ENCODE peak calls at places on chromosomes 5 and 9, in eight cellular contexts. V is CD8-positive, alpha-beta memory T cell; D is body of pancreas; U is Peyer's patch; I is CD4-positive, alpha-beta memory T cell; R is RWPE2; F is PC-3; N is psoas muscle. H is an unnamed sample. For H3K4me1, the result is how much of the 10 kb centered on the place peaks cover.

GRCh38 chr5:73968729-73969128 is 342.7 kb downstream of the ARHGEF28 start:
- DNase-seq in V (no peak), D (no peak), U (no peak), I (no peak), R (no peak), F (no peak), N (no peak), H (no peak)

GRCh38 chr5:42636425-42636824 is 120.2 kb upstream of the CCDC152 start:
- DNase-seq in V (no peak), D (no peak), U (no peak), I (no peak), R (no peak), F (peak), N (no peak), H (no peak)

GRCh38 chr5:82879089-82879488 is 198.1 kb downstream of the TMEM167A start:
- DNase-seq in V (no peak), D (no peak), U (no peak), I (no peak), R (no peak), F (no peak), N (no peak), H (no peak)

GRCh38 chr9:131868766-131869165 is 128.9 kb upstream of the RAPGEF1 start:
- DNase-seq in V (no peak), D (no peak), U (no peak), I (no peak), R (no peak), F (no peak), N (peak), H (no peak)

GRCh38 chr9:122088880-122089567 is 4.1 kb downstream of the TTLL11 start:
- DNase-seq in V (no peak), D (peak), U (no peak), I (no peak), R (no peak), F (no peak), N (no peak), H (no peak)

GRCh38 chr9:133257398-133258053 is 17.5 kb downstream of the ABO start:
- DNase-seq in V (no peak), D (no peak), U (no peak), I (no peak), R (no peak), F (no peak), N (peak), H (no peak)

GRCh38 chr9:89305868-89306267 is 5.1 kb upstream of the CKS2 start:
- DNase-seq in V (no peak), D (no peak), U (no peak), I (no peak), R (no peak), F (no peak), N (no peak), H (no peak)

GRCh38 chr9:96327694-96328352 is 25.8 kb upstream of the HSD17B3 start:
- DNase-seq in V (peak), D (peak), U (peak), I (peak), R (no peak), F (peak), N (no peak), H (no peak)

GRCh38 chr9:95857122-95857521 is 18.4 kb upstream of the ERCC6L2 start:
- DNase-seq in V (no peak), D (peak), U (no peak), I (no peak), R (peak), F (peak), N (no peak), H (no peak)

GRCh38 chr5:131515348-131515747 is 119.7 kb downstream of the RAPGEF6 start:
- DNase-seq in V (no peak), D (no peak), U (no peak), I (no peak), R (no peak), F (no peak), N (no peak), H (no peak)

GRCh38 chr5:172140866-172141265 is 47.2 kb downstream of the STK10 start:
- DNase-seq in V (no peak), D (no peak), U (no peak), I (no peak), R (peak), F (no peak), N (no peak), H (no peak)

GRCh38 chr5:75701856-75702255 is 15.4 kb downstream of the POC5 start:
- DNase-seq in V (no peak), D (no peak), U (no peak), I (no peak), R (no peak), F (no peak), N (no peak), H (no peak)

GRCh38 chr5:124264499-124264898 is 481.9 kb downstream of the ZNF608 start:
- DNase-seq in V (no peak), D (no peak), U (no peak), I (no peak), R (no peak), F (peak), N (no peak), H (no peak)

GRCh38 chr5:131635755-131636479 is 888 bp upstream of the RAPGEF6 start:
- DNase-seq in V (no peak), D (no peak), U (no peak), I (no peak), R (no peak), F (no peak), N (no peak), H (no peak)

GRCh38 chr9:15697459-15697858 is 144.6 kb downstream of the CCDC171 start:
- DNase-seq in V (no peak), D (no peak), U (no peak), I (no peak), R (peak), F (peak), N (no peak), H (no peak)

GRCh38 chr5:169071-169727 is 22.1 kb upstream of the LRRC14B start:
- DNase-seq in V (no peak), D (peak), U (no peak), I (no peak), R (peak), F (peak), N (peak), H (no peak)

GRCh38 chr9:132401791-132402190 is 4.8 kb downstream of the TTF1 start:
- DNase-seq in V (no peak), D (no peak), U (no peak), I (no peak), R (no peak), F (no peak), N (no peak), H (no peak)

GRCh38 chr5:86814315-86814714 is 196.6 kb downstream of the COX7C start:
- DNase-seq in V (no peak), D (no peak), U (no peak), I (no peak), R (no peak), F (no peak), N (no peak), H (no peak)

GRCh38 chr5:73507062-73507461 is 8.8 kb downstream of the BTF3 start:
- DNase-seq in V (no peak), D (no peak), U (no peak), I (no peak), R (no peak), F (no peak), N (no peak), H (no peak)

GRCh38 chr5:157247267-157247666 is 18.7 kb upstream of the CYFIP2 start:
- DNase-seq in V (no peak), D (no peak), U (no peak), I (no peak), R (no peak), F (no peak), N (no peak), H (no peak)

GRCh38 chr5:157258450-157258849 is 7.5 kb upstream of the CYFIP2 start:
- DNase-seq in V (no peak), D (no peak), U (no peak), I (no peak), R (no peak), F (no peak), N (no peak), H (no peak)

GRCh38 chr5:157248771-157249475 is 17.0 kb upstream of the CYFIP2 start:
- DNase-seq in V (no peak), D (no peak), U (no peak), I (peak), R (no peak), F (no peak), N (no peak), H (no peak)

GRCh38 chr5:157253547-157253946 is 12.4 kb upstream of the CYFIP2 start:
- DNase-seq in V (no peak), D (peak), U (peak), I (no peak), R (no peak), F (peak), N (no peak), H (peak)

DNA sequence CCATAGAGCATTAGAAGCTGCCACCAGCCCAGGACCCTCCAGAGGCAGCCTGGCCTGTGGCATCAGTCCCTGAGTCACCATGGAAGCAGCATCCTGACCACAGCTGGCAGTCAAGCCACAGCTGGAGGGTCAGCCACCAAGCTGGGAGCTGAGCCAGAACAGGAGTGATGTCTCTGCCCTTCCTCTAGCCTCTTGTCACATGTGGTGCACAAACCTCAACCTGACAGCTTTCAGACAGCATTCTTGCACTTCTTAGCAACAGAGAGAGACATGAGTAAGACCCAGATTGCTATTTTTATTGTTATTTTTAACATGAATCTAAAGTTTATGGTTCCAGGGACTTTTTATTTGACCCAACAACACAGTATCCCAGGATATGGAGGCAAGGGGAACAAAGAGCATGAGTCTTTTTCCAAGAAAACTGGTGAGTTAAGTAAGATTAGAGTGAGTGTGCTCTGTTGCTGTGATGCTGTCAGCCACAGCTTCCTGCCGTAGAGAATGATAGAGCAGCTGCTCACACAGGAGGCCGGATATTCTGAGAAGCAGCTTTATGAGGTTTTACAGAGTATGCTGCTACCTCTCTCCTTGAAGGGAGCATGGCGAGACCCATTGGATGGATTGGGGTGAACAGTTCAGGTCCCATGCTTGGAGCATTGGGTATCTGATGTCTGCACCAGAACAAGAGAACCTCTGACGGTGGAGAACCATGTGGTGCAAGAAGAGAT is 13.0 kb upstream of the CYFIP2 start:
- DNase-seq in V (peak), D (no peak), U (peak), I (peak), R (no peak), F (no peak), N (no peak), H (no peak)
- H3K4me1 ChIP-seq in V (half or more), D (under half), U (under half), I (half or more), R (under half), F (under half), N (under half), H (under half)

GRCh38 chr5:102863058-102863457 is 108.0 kb downstream of the PAM start:
- DNase-seq in V (no peak), D (no peak), U (no peak), I (no peak), R (no peak), F (no peak), N (no peak), H (no peak)

GRCh38 chr5:102863764-102864560 is 108.9 kb downstream of the PAM start:
- DNase-seq in V (no peak), D (no peak), U (no peak), I (no peak), R (no peak), F (no peak), N (no peak), H (no peak)

GRCh38 chr5:102866315-102866693 is 111.2 kb downstream of the PAM start:
- DNase-seq in V (no peak), D (no peak), U (no peak), I (no peak), R (no peak), F (peak), N (no peak), H (no peak)

GRCh38 chr5:102865510-102866314 is 110.6 kb downstream of the PAM start:
- DNase-seq in V (peak), D (peak), U (no peak), I (no peak), R (peak), F (peak), N (peak), H (peak)

DNA sequence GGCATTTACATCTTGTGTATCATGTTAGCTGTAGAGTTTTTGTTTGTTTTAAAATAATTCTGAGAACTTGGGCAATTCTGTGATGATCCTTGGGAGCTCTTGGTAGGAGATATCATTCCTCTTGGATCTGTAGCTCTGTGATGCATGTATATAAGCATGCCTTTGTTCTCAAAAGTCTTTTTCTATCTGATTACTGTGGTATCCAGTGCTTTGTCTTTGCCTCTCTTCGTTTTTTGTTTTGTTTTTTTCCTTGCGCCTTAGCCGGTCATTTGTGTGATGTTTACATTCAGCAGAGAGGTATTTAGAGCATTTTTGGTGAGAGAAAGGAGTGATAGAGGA is 110.0 kb downstream of the PAM start:
- DNase-seq in V (no peak), D (no peak), U (no peak), I (no peak), R (no peak), F (no peak), N (no peak), H (no peak)
- H3K4me1 ChIP-seq in V (under half), D (under half), U (under half), I (under half), R (under half), F (under half), N (under half), H (under half)

GRCh38 chr9:107214915-107215314 is 68.2 kb upstream of the RAD23B start:
- DNase-seq in V (no peak), D (no peak), U (no peak), I (no peak), R (no peak), F (peak), N (no peak), H (no peak)
- H3K4me1 ChIP-seq in V (under half), D (under half), U (under half), I (under half), R (under half), F (under half), N (under half), H (under half)

DNA sequence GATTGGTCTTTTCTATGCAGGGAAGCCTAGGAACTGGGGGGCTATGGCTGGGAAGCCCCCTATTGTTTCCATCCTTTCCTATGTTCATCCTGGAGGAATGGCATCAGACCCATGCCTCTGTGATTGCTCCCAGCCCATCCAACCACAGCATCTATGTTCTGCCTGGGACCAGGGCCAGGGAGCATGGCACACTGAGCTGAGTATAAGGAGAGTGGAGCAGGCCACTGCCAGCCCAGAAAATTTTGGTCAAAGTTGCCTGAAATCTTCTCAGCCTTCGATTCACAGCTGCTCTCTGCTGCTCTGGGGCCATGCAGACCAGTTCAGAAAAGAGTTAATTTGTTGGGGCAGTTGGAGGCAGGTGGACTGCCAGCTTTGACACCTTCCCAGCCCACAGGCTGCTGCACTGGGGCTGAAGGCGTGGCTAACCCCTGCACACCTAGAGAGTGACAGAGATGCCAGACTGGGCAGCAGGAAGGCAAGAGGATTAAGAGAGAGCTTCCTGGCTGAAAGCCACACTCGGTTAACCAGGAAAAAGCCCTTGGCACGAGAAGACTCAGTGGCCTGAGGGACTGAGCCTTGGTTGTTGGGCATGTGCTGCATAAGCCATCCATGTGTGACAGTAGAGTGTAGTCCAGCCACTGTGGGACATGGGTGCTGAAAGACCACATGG is 12.1 kb downstream of the TGFBI start:
- DNase-seq in V (no peak), D (no peak), U (no peak), I (no peak), R (no peak), F (peak), N (no peak), H (no peak)
- H3K4me1 ChIP-seq in V (under half), D (under half), U (under half), I (under half), R (under half), F (half or more), N (under half), H (under half)

GRCh38 chr9:69753830-69754229 is 6.0 kb downstream of the PTAR1 start:
- DNase-seq in V (no peak), D (no peak), U (no peak), I (no peak), R (no peak), F (no peak), N (no peak), H (no peak)
- H3K4me1 ChIP-seq in V (under half), D (half or more), U (under half), I (under half), R (under half), F (under half), N (half or more), H (under half)

GRCh38 chr5:78243639-78244038 is 50.9 kb downstream of the AP3B1 start:
- DNase-seq in V (no peak), D (no peak), U (no peak), I (no peak), R (no peak), F (peak), N (no peak), H (no peak)

GRCh38 chr5:78237911-78238310 is 56.6 kb downstream of the AP3B1 start:
- DNase-seq in V (no peak), D (no peak), U (no peak), I (no peak), R (no peak), F (no peak), N (no peak), H (no peak)

GRCh38 chr5:78245126-78245525 is 49.4 kb downstream of the AP3B1 start:
- DNase-seq in V (no peak), D (no peak), U (no peak), I (no peak), R (no peak), F (no peak), N (no peak), H (no peak)

GRCh38 chr5:78242001-78242400 is 52.5 kb downstream of the AP3B1 start:
- DNase-seq in V (no peak), D (no peak), U (no peak), I (no peak), R (no peak), F (no peak), N (no peak), H (no peak)

GRCh38 chr5:78243091-78243490 is 51.4 kb downstream of the AP3B1 start:
- DNase-seq in V (no peak), D (no peak), U (no peak), I (no peak), R (no peak), F (no peak), N (no peak), H (no peak)
- H3K4me1 ChIP-seq in V (under half), D (under half), U (under half), I (under half), R (under half), F (under half), N (under half), H (under half)

GRCh38 chr5:55520117-55520829 is 14.5 kb downstream of the PLPP1 start:
- DNase-seq in V (no peak), D (no peak), U (no peak), I (no peak), R (no peak), F (no peak), N (no peak), H (no peak)
- H3K4me1 ChIP-seq in V (under half), D (half or more), U (under half), I (under half), R (under half), F (under half), N (under half), H (under half)

DNA sequence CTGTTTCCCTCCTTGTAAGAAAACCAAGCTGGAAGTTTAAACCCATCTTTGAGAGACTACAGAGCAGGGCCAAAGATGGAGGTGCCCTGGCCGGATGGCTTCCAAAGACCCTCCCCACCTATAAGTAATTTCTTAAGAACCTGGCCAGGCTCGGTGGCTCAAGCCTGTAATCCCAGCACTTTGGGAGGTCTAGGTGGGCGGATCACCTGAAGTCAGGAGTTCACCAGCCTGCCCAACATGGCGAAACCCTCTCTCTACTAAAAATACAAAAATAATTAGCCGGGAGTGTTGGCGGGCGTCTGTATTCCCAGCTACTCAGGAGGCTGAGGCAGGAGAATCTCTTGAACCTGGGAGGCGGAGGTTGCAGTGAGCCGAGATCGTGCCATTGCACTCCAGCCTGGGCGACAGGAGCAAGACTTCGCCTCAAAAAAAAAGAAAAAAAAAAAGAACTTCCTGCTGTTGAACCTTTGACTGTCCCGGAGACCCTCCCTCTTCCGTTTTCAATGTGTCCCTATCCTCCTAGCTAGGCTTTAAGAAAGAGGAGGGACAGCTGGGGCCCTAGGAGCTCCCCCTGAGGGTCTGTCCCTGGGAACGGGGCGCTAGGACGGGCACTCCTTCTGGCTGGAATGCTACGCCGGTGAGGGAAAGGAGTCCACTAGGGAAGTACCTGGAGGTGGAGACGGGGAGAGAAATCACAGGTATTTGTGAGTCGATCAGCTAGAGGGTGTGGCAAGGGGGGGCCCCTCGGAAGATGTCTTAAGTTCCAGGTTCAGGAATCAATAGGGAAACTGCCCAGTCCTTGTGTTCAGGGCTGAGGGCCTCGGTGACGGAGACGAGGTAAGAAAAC is 4.8 kb downstream of the SIT1 start:
- DNase-seq in V (no peak), D (peak), U (no peak), I (no peak), R (peak), F (peak), N (no peak), H (no peak)
- H3K4me1 ChIP-seq in V (under half), D (under half), U (under half), I (under half), R (under half), F (under half), N (under half), H (under half)